ENCODE peak calls at places on chromosomes 6 and 20, in nine cellular contexts. One of them, this sample, is unnamed. For H3K4me1, the result is how much of the 10 kb centered on the place peaks cover.

GRCh38 chr20:38973546-38974120 is 11.5 kb downstream of the DHX35 start:
- DNase-seq in tibial artery: no peak
- DNase-seq in small intestine: no peak
- DNase-seq in SJSA1: no peak
- DNase-seq in effector memory CD4-positive, alpha-beta T cell: no peak
- DNase-seq in H9: no peak
- DNase-seq in right cardiac atrium: peak
- DNase-seq in body of pancreas: peak
- DNase-seq in RWPE2: no peak
- DNase-seq in this sample: no peak

GRCh38 chr20:3164763-3165410 is 5.2 kb upstream of the FASTKD5 start:
- DNase-seq in SJSA1: no peak
- DNase-seq in right cardiac atrium: no peak
- DNase-seq in effector memory CD4-positive, alpha-beta T cell: no peak
- DNase-seq in small intestine: no peak
- DNase-seq in tibial artery: no peak
- DNase-seq in H9: no peak
- DNase-seq in RWPE2: no peak
- DNase-seq in body of pancreas: no peak
- DNase-seq in this sample: no peak

GRCh38 chr6:127300411-127300810 is 33.7 kb downstream of the RNF146 start:
- DNase-seq in H9: peak
- DNase-seq in body of pancreas: no peak
- DNase-seq in RWPE2: no peak
- DNase-seq in small intestine: no peak
- DNase-seq in SJSA1: peak
- DNase-seq in tibial artery: no peak
- DNase-seq in right cardiac atrium: no peak
- DNase-seq in effector memory CD4-positive, alpha-beta T cell: no peak
- DNase-seq in this sample: no peak

GRCh38 chr6:81938014-81938761 is 185.7 kb upstream of the TENT5A start:
- DNase-seq in tibial artery: no peak
- DNase-seq in effector memory CD4-positive, alpha-beta T cell: no peak
- DNase-seq in body of pancreas: peak
- DNase-seq in RWPE2: no peak
- DNase-seq in right cardiac atrium: no peak
- DNase-seq in small intestine: peak
- DNase-seq in SJSA1: peak
- DNase-seq in H9: no peak
- DNase-seq in this sample: no peak

GRCh38 chr6:90293319-90293937 is 3.2 kb downstream of the BACH2 start:
- DNase-seq in SJSA1: no peak
- DNase-seq in effector memory CD4-positive, alpha-beta T cell: no peak
- DNase-seq in right cardiac atrium: no peak
- DNase-seq in RWPE2: no peak
- DNase-seq in tibial artery: no peak
- DNase-seq in H9: no peak
- DNase-seq in body of pancreas: no peak
- DNase-seq in small intestine: no peak
- DNase-seq in this sample: no peak

GRCh38 chr20:23049933-23050838 is 714 bp upstream of the THBD start:
- DNase-seq in RWPE2: no peak
- DNase-seq in H9: peak
- DNase-seq in small intestine: peak
- DNase-seq in body of pancreas: peak
- DNase-seq in effector memory CD4-positive, alpha-beta T cell: no peak
- DNase-seq in tibial artery: peak
- DNase-seq in SJSA1: peak
- DNase-seq in right cardiac atrium: peak
- DNase-seq in this sample: peak

GRCh38 chr20:1841554-1842140 is 53.6 kb upstream of the SIRPA start:
- DNase-seq in right cardiac atrium: no peak
- DNase-seq in body of pancreas: no peak
- DNase-seq in H9: no peak
- DNase-seq in tibial artery: peak
- DNase-seq in SJSA1: no peak
- DNase-seq in RWPE2: no peak
- DNase-seq in effector memory CD4-positive, alpha-beta T cell: no peak
- DNase-seq in small intestine: no peak
- DNase-seq in this sample: no peak

GRCh38 chr6:9623985-9624384 is 790.9 kb downstream of the TFAP2A start:
- DNase-seq in RWPE2: no peak
- DNase-seq in effector memory CD4-positive, alpha-beta T cell: no peak
- DNase-seq in right cardiac atrium: no peak
- DNase-seq in body of pancreas: no peak
- DNase-seq in SJSA1: peak
- DNase-seq in tibial artery: no peak
- DNase-seq in small intestine: no peak
- DNase-seq in H9: no peak
- DNase-seq in this sample: no peak

GRCh38 chr20:9329356-9330092 is 184.9 kb upstream of the LAMP5 start:
- DNase-seq in tibial artery: no peak
- DNase-seq in H9: no peak
- DNase-seq in effector memory CD4-positive, alpha-beta T cell: no peak
- DNase-seq in SJSA1: no peak
- DNase-seq in body of pancreas: no peak
- DNase-seq in right cardiac atrium: no peak
- DNase-seq in RWPE2: no peak
- DNase-seq in small intestine: no peak
- DNase-seq in this sample: no peak

GRCh38 chr20:12976720-12977633 is 31.8 kb upstream of the SPTLC3 start:
- DNase-seq in small intestine: peak
- DNase-seq in effector memory CD4-positive, alpha-beta T cell: no peak
- DNase-seq in right cardiac atrium: no peak
- DNase-seq in body of pancreas: no peak
- DNase-seq in tibial artery: no peak
- DNase-seq in RWPE2: no peak
- DNase-seq in H9: no peak
- DNase-seq in SJSA1: no peak
- DNase-seq in this sample: no peak

GRCh38 chr6:76861403-76861802 is 601.9 kb downstream of the HTR1B start:
- DNase-seq in RWPE2: no peak
- DNase-seq in right cardiac atrium: no peak
- DNase-seq in body of pancreas: no peak
- DNase-seq in tibial artery: no peak
- DNase-seq in H9: peak
- DNase-seq in small intestine: no peak
- DNase-seq in SJSA1: no peak
- DNase-seq in effector memory CD4-positive, alpha-beta T cell: no peak
- DNase-seq in this sample: no peak

GRCh38 chr6:144012534-144012933 is 4.5 kb upstream of the PLAGL1 start:
- DNase-seq in small intestine: no peak
- DNase-seq in RWPE2: no peak
- DNase-seq in effector memory CD4-positive, alpha-beta T cell: no peak
- DNase-seq in tibial artery: no peak
- DNase-seq in right cardiac atrium: no peak
- DNase-seq in SJSA1: no peak
- DNase-seq in body of pancreas: no peak
- DNase-seq in H9: no peak
- DNase-seq in this sample: no peak

GRCh38 chr20:53500651-53501050 is 93.0 kb downstream of the ZNF217 start:
- DNase-seq in H9: no peak
- DNase-seq in SJSA1: no peak
- DNase-seq in RWPE2: no peak
- DNase-seq in tibial artery: no peak
- DNase-seq in body of pancreas: no peak
- DNase-seq in small intestine: no peak
- DNase-seq in right cardiac atrium: no peak
- DNase-seq in effector memory CD4-positive, alpha-beta T cell: no peak
- DNase-seq in this sample: no peak

GRCh38 chr6:151441390-151442166 is 10.3 kb downstream of the RMND1 start:
- DNase-seq in effector memory CD4-positive, alpha-beta T cell: no peak
- DNase-seq in body of pancreas: no peak
- DNase-seq in tibial artery: no peak
- DNase-seq in RWPE2: no peak
- DNase-seq in H9: no peak
- DNase-seq in right cardiac atrium: no peak
- DNase-seq in small intestine: no peak
- DNase-seq in SJSA1: no peak
- DNase-seq in this sample: no peak

GRCh38 chr20:22214296-22214695 is 370.1 kb downstream of the FOXA2 start:
- DNase-seq in SJSA1: no peak
- DNase-seq in H9: no peak
- DNase-seq in effector memory CD4-positive, alpha-beta T cell: no peak
- DNase-seq in small intestine: no peak
- DNase-seq in body of pancreas: no peak
- DNase-seq in RWPE2: no peak
- DNase-seq in tibial artery: no peak
- DNase-seq in right cardiac atrium: no peak
- DNase-seq in this sample: no peak

GRCh38 chr20:1211954-1212497 is 8.8 kb downstream of the C20orf202 start:
- DNase-seq in body of pancreas: no peak
- DNase-seq in RWPE2: no peak
- DNase-seq in tibial artery: no peak
- DNase-seq in H9: no peak
- DNase-seq in SJSA1: no peak
- DNase-seq in right cardiac atrium: no peak
- DNase-seq in small intestine: no peak
- DNase-seq in effector memory CD4-positive, alpha-beta T cell: no peak
- DNase-seq in this sample: no peak

GRCh38 chr6:33428891-33429744 is 9.3 kb downstream of the SYNGAP1 start:
- DNase-seq in RWPE2: no peak
- DNase-seq in H9: no peak
- DNase-seq in small intestine: no peak
- DNase-seq in effector memory CD4-positive, alpha-beta T cell: no peak
- DNase-seq in tibial artery: no peak
- DNase-seq in right cardiac atrium: no peak
- DNase-seq in SJSA1: no peak
- DNase-seq in body of pancreas: no peak
- DNase-seq in this sample: no peak
- H3K4me1 ChIP-seq in RWPE2: under half
- H3K4me1 ChIP-seq in H9: under half
- H3K4me1 ChIP-seq in small intestine: under half
- H3K4me1 ChIP-seq in effector memory CD4-positive, alpha-beta T cell: half or more
- H3K4me1 ChIP-seq in tibial artery: half or more
- H3K4me1 ChIP-seq in right cardiac atrium: under half
- H3K4me1 ChIP-seq in SJSA1: under half
- H3K4me1 ChIP-seq in body of pancreas: under half
- H3K4me1 ChIP-seq in this sample: half or more

GRCh38 chr20:63957004-63957689 is 931 bp upstream of the UCKL1 start:
- DNase-seq in body of pancreas: peak
- DNase-seq in tibial artery: peak
- DNase-seq in H9: peak
- DNase-seq in right cardiac atrium: peak
- DNase-seq in small intestine: peak
- DNase-seq in effector memory CD4-positive, alpha-beta T cell: peak
- DNase-seq in RWPE2: peak
- DNase-seq in SJSA1: no peak
- DNase-seq in this sample: peak
- H3K4me1 ChIP-seq in body of pancreas: under half
- H3K4me1 ChIP-seq in tibial artery: under half
- H3K4me1 ChIP-seq in H9: under half
- H3K4me1 ChIP-seq in right cardiac atrium: under half
- H3K4me1 ChIP-seq in small intestine: under half
- H3K4me1 ChIP-seq in effector memory CD4-positive, alpha-beta T cell: under half
- H3K4me1 ChIP-seq in RWPE2: under half
- H3K4me1 ChIP-seq in SJSA1: under half
- H3K4me1 ChIP-seq in this sample: half or more

GRCh38 chr6:121844898-121845297 is 409.5 kb downstream of the GJA1 start:
- DNase-seq in SJSA1: no peak
- DNase-seq in right cardiac atrium: no peak
- DNase-seq in tibial artery: no peak
- DNase-seq in RWPE2: no peak
- DNase-seq in body of pancreas: no peak
- DNase-seq in small intestine: no peak
- DNase-seq in effector memory CD4-positive, alpha-beta T cell: no peak
- DNase-seq in H9: no peak
- DNase-seq in this sample: no peak
- H3K4me1 ChIP-seq in SJSA1: under half
- H3K4me1 ChIP-seq in right cardiac atrium: under half
- H3K4me1 ChIP-seq in tibial artery: under half
- H3K4me1 ChIP-seq in RWPE2: under half
- H3K4me1 ChIP-seq in body of pancreas: under half
- H3K4me1 ChIP-seq in small intestine: under half
- H3K4me1 ChIP-seq in effector memory CD4-positive, alpha-beta T cell: under half
- H3K4me1 ChIP-seq in H9: under half
- H3K4me1 ChIP-seq in this sample: under half

DNA sequence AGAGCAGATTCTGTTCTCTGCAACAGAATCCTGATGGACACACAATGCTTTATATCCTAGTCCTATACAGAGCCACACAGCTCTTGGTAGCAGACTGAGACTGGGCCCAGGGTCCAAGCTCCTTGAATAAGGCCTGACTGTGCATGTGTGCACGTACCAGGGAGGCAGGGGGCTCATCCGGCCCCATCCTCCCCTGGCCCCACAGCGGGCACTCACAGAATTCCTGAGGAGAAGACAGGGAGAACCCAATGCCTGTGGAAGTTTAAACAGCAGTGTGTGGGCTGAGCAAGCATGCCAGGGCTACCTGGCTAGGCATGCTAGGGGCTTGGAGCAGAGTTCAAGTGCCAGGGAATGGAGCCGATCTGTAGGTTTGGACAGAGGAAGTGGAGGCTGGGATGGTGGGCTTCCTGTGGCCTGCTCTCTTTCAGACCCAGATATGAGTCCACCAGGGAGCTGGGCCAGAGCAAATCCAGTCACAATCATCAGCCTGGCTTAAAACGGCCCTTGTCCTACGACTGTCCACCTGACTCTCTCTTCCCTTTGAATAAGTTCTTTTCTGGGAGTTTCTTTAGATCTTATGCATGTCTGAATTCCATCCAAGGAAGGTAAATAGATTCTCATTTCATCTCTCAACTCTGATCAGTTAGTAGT is 74.0 kb downstream of the MRPL14 start:
- DNase-seq in body of pancreas: no peak
- DNase-seq in small intestine: no peak
- DNase-seq in tibial artery: no peak
- DNase-seq in right cardiac atrium: peak
- DNase-seq in SJSA1: no peak
- DNase-seq in RWPE2: no peak
- DNase-seq in effector memory CD4-positive, alpha-beta T cell: no peak
- DNase-seq in H9: no peak
- DNase-seq in this sample: no peak
- H3K4me1 ChIP-seq in body of pancreas: under half
- H3K4me1 ChIP-seq in small intestine: under half
- H3K4me1 ChIP-seq in tibial artery: under half
- H3K4me1 ChIP-seq in right cardiac atrium: under half
- H3K4me1 ChIP-seq in SJSA1: half or more
- H3K4me1 ChIP-seq in RWPE2: half or more
- H3K4me1 ChIP-seq in effector memory CD4-positive, alpha-beta T cell: under half
- H3K4me1 ChIP-seq in H9: under half
- H3K4me1 ChIP-seq in this sample: half or more

DNA sequence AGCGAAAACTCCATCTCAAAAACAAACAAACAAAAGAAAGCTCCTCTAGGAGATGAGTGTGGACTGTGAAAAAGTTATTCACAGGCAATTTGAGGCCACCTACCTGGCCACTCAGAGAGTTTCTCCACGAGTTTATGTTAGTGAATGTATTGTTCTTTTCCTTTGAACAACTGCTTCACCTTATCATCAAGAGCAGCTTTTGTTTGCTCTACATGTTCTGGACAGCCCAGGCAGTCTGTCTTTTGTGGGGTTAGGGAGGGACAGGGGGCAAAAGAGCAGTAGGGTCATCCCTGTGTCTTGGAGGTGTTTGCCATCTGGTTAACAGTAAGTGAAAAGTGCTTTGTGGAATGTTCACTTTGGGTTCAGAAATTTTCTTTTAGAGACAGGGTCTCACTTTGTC is 8.0 kb downstream of the CASS4 start:
- DNase-seq in body of pancreas: no peak
- DNase-seq in H9: no peak
- DNase-seq in small intestine: no peak
- DNase-seq in right cardiac atrium: no peak
- DNase-seq in RWPE2: no peak
- DNase-seq in effector memory CD4-positive, alpha-beta T cell: no peak
- DNase-seq in SJSA1: no peak
- DNase-seq in tibial artery: no peak
- DNase-seq in this sample: no peak
- H3K4me1 ChIP-seq in body of pancreas: under half
- H3K4me1 ChIP-seq in H9: under half
- H3K4me1 ChIP-seq in small intestine: under half
- H3K4me1 ChIP-seq in right cardiac atrium: under half
- H3K4me1 ChIP-seq in RWPE2: under half
- H3K4me1 ChIP-seq in effector memory CD4-positive, alpha-beta T cell: half or more
- H3K4me1 ChIP-seq in SJSA1: under half
- H3K4me1 ChIP-seq in tibial artery: under half
- H3K4me1 ChIP-seq in this sample: under half